ENCODE peak calls at places on chromosomes 13 and 19, in six cellular contexts. B, V, X, R, L and S are unnamed samples.

GRCh38 chr19:45960595-45961235 is 12.9 kb downstream of the NOVA2 start:
- DNase-seq in B (no peak), V (peak), X (no peak), R (no peak), L (no peak), S (no peak)

GRCh38 chr19:1255186-1256161 is 7.1 kb downstream of the MIDN start:
- DNase-seq in B (no peak), V (no peak), X (no peak), R (no peak), L (no peak), S (no peak)

GRCh38 chr13:35953537-35954206 is 177.5 kb downstream of the DCLK1 start:
- DNase-seq in B (peak), V (peak), X (peak), R (peak), L (peak), S (peak)

GRCh38 chr19:57720878-57721277 is 6.5 kb downstream of the ZNF671 start:
- DNase-seq in B (no peak), V (no peak), X (no peak), R (no peak), L (no peak), S (no peak)

GRCh38 chr13:110017379-110017778 is 231.0 kb upstream of the IRS2 start:
- DNase-seq in B (peak), V (peak), X (peak), R (peak), L (peak), S (peak)

GRCh38 chr19:47049307-47049700 is 880 bp upstream of the TMEM160 start:
- DNase-seq in B (no peak), V (peak), X (peak), R (no peak), L (peak), S (no peak)

GRCh38 chr19:29098863-29099481 is 114.0 kb downstream of the UQCRFS1 start:
- DNase-seq in B (no peak), V (no peak), X (peak), R (no peak), L (peak), S (no peak)

GRCh38 chr13:65292488-65292901 is 1937.6 kb downstream of the PCDH9 start:
- DNase-seq in B (no peak), V (peak), X (peak), R (no peak), L (peak), S (no peak)

GRCh38 chr19:33291623-33292534 is 10.5 kb downstream of the CEBPA start:
- DNase-seq in B (peak), V (no peak), X (no peak), R (no peak), L (no peak), S (no peak)

GRCh38 chr19:37059142-37059541 is 19.1 kb upstream of the ZNF420 start:
- DNase-seq in B (no peak), V (no peak), X (no peak), R (no peak), L (no peak), S (no peak)

GRCh38 chr13:21149568-21149967 is 26.8 kb downstream of the SKA3 start:
- DNase-seq in B (no peak), V (no peak), X (peak), R (no peak), L (no peak), S (no peak)

GRCh38 chr13:89890806-89891205 is 1456.7 kb upstream of the MIR17HG start:
- DNase-seq in B (no peak), V (no peak), X (no peak), R (no peak), L (no peak), S (no peak)

GRCh38 chr13:40460116-40460515 is 206.3 kb downstream of the FOXO1 start:
- DNase-seq in B (no peak), V (no peak), X (no peak), R (no peak), L (peak), S (no peak)

GRCh38 chr13:89577301-89577700 is 1770.2 kb upstream of the MIR17HG start:
- DNase-seq in B (no peak), V (no peak), X (no peak), R (no peak), L (no peak), S (no peak)

GRCh38 chr19:55133639-55134444 is 15.2 kb downstream of the TNNT1 start:
- DNase-seq in B (no peak), V (no peak), X (no peak), R (no peak), L (no peak), S (no peak)

GRCh38 chr19:18131841-18132596 is 20.9 kb upstream of the PIK3R2 start:
- DNase-seq in B (peak), V (peak), X (no peak), R (no peak), L (no peak), S (no peak)

GRCh38 chr13:51746802-51747201 is 57.2 kb downstream of the DHRS12 start:
- DNase-seq in B (no peak), V (no peak), X (no peak), R (no peak), L (no peak), S (no peak)

GRCh38 chr19:48844472-48844871 is 8.2 kb upstream of the HSD17B14 start:
- DNase-seq in B (peak), V (peak), X (peak), R (peak), L (no peak), S (no peak)

GRCh38 chr13:24668955-24669354 is 11.3 kb upstream of the ATP12A start:
- DNase-seq in B (no peak), V (peak), X (no peak), R (no peak), L (no peak), S (no peak)

GRCh38 chr13:41458939-41459753 is 1.8 kb downstream of the RGCC start:
- DNase-seq in B (peak), V (peak), X (peak), R (peak), L (peak), S (no peak)

GRCh38 chr19:7743425-7743841 is 3.9 kb downstream of the CD209 start:
- DNase-seq in B (no peak), V (no peak), X (no peak), R (no peak), L (no peak), S (no peak)

GRCh38 chr13:45817833-45818232 is 33.7 kb downstream of the SIAH3 start:
- DNase-seq in B (no peak), V (no peak), X (no peak), R (no peak), L (peak), S (no peak)
- TF ChIP-seq CTCF in B (peak), V (peak), X (no peak), R (peak), L (peak), S (no peak)

DNA sequence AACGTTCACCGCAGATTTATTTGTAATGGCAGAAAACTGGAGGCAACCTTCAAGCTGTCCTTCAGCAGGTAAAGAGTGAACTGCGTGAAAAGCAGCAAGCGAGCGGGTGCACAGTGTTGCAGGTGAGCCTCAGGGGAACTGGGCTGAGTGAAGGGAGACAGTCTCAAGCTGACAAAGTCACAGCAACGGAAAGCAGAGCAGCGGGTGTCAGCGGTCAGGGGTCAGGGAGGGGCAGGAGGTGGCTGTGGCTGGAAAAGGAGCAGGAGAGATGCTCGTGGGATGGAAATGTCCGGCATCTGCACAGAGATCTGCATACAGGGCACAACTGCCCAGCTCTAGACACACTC is 8.5 kb upstream of the RASA3 start:
- DNase-seq in B (no peak), V (peak), X (no peak), R (no peak), L (no peak), S (no peak)
- TF ChIP-seq CTCF in B (no peak), V (no peak), X (no peak), R (no peak), L (no peak), S (no peak)

DNA sequence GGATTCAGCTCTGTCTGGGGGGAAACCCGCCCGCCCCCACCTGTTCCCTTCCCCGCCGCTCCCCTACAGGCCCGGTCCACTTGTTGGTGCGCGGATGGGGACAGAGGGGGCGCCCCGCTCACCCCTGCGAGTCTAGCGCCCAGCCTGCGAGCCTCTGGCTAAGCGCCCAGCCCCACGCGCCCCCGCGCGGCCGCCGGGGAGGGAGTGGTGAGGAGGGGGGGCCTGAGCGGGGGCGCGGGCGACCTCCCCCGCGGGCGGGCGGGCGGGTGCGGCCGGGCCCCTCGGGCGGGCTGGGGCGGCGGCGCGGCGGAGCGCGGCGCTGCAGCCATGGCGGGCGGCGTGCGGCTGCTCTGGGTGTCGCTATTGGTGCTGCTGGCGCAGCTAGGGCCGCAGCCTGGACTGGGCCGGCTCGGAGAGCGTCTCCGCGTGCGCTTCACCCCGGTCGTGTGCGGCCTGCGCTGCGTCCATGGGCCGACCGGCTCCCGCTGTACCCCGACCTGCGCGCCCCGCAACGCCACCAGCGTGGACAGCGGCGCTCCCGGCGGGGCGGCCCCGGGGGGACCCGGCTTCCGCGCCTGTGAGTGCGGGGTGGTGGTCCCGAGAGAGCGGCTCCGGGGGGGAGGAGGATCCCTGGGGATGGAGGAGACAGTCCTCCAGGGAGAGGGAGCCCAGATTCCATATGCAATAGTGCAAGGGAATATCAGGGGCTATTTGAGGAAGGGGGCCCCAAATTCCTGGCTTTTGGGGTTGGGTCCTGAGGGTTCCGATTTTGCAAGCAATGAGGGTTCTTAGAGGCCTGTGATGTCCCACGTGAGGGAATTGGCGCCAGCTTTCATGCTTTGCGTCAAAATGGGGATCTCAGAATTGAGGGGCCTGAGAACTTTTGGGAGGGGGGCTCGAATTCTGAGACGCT is at the start of gene LTBP4:
- DNase-seq in B (no peak), V (peak), X (no peak), R (no peak), L (no peak), S (no peak)
- TF ChIP-seq CTCF in B (peak), V (no peak), X (peak), R (no peak), L (peak), S (no peak)

GRCh38 chr19:39212377-39212742 is 8.3 kb upstream of the SYCN start:
- DNase-seq in B (peak), V (peak), X (no peak), R (peak), L (peak), S (no peak)
- TF ChIP-seq CTCF in B (peak), V (peak), X (peak), R (peak), L (peak), S (no peak)

DNA sequence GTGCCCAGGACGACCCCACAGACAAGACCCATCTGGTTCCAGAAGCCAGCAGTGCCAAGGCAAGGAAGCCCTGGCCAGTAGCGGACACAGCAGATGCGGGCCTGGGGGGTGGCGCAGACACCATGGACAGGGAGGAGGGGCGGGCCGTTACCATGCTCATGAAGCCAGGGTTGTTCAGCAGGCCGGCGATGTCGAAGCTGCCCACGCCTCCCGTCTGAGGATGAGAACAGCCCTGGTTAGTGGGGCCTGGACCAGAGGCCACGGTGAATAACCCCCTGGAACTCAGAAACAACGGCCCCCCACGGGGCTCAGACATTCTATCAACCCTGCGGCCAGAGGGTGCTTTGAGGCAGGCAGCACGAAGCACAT is 21.5 kb upstream of the SLC39A3 start:
- DNase-seq in B (no peak), V (no peak), X (no peak), R (no peak), L (no peak), S (no peak)
- TF ChIP-seq CTCF in B (no peak), V (no peak), X (no peak), R (no peak), L (no peak), S (no peak)

DNA sequence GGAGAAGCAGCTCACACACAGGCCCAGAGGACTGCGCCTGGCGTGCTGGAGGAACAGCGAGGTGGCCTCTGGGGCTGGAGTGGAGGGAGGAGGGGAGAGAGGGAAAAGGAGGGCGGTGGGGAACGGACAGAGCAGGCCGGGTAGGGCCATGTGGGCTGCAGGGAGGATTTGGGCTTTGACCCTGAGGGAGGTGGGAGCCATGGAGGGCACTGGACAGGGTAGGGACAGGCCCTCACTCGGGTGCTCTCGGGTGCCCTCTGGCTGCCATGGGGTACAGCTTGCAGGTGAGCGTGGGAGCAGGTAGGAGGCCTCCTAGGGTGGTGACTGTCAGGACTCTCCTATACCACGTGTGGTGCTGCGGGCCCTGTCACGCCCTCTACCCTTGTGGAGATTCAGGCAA is 22.8 kb downstream of the PLIN4 start:
- DNase-seq in B (no peak), V (no peak), X (no peak), R (peak), L (no peak), S (no peak)
- TF ChIP-seq CTCF in B (no peak), V (peak), X (peak), R (peak), L (no peak), S (no peak)

GRCh38 chr13:94712287-94712811 is at the start of gene SOX21:
- DNase-seq in B (no peak), V (peak), X (no peak), R (no peak), L (no peak), S (peak)

GRCh38 chr13:94708971-94709614 is 3.3 kb downstream of the SOX21 start:
- DNase-seq in B (no peak), V (no peak), X (no peak), R (no peak), L (no peak), S (no peak)

GRCh38 chr13:94711561-94712286 is 621 bp downstream of the SOX21 start:
- DNase-seq in B (no peak), V (no peak), X (no peak), R (no peak), L (no peak), S (peak)

GRCh38 chr13:94710081-94710809 is 2.1 kb downstream of the SOX21 start:
- DNase-seq in B (no peak), V (no peak), X (no peak), R (no peak), L (no peak), S (no peak)

DNA sequence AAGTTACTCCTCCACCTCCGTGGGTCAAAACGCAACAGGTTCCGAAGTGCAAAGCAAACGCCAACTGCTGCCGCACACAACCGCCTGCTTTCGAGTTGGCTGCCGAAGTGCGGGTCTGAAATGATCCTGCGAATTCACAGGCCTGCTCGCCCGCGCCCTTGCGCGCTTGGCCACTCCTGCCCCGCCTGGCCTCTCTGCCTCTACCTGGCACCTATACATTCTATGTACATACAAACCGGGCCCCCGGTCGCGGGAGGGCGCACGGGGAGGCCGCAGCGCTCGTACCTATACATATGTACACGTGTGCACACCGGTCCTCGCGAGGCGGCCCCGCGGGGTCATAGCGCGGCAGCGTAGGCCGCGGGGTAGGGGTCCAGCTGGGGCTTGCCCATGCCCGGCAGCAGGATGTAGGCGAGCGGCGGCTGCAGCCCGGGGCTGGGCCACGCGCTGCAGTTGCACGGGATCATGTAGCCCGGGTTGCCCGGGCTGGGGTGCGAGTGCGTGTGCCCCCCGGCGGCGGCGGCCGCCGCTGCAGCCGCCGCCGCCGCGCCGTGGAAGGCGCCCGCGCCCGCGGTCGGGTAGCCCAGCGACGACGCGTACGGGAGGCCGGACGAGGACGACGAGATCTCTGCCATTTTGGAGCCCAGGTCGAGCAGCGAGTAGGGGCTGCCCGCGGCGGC is 1.3 kb downstream of the SOX21 start:
- DNase-seq in B (no peak), V (peak), X (no peak), R (no peak), L (no peak), S (peak)
- TF ChIP-seq CTCF in B (no peak), V (peak), X (peak), R (no peak), L (peak), S (no peak)

GRCh38 chr19:53809518-53810186 is 14.5 kb downstream of the NLRP12 start:
- DNase-seq in B (no peak), V (peak), X (no peak), R (no peak), L (no peak), S (no peak)
- TF ChIP-seq CTCF in B (peak), V (peak), X (no peak), R (peak), L (peak), S (no peak)